ENCODE peak calls at places on chromosomes 1 and 21, in four cellular contexts. One of them, this sample, is unnamed.

GRCh38 chr1:83970802-83971201 is 28.1 kb downstream of the TTLL7 start:
- DNase-seq in esophagus squamous epithelium: no peak
- DNase-seq in left ventricle myocardium inferior: no peak
- DNase-seq in tibial nerve: no peak
- DNase-seq in this sample: no peak

GRCh38 chr1:202049129-202049528 is 38.7 kb downstream of the ELF3 start:
- DNase-seq in esophagus squamous epithelium: no peak
- DNase-seq in tibial nerve: no peak
- DNase-seq in left ventricle myocardium inferior: no peak
- DNase-seq in this sample: no peak

GRCh38 chr1:238401138-238401537 is 510.4 kb upstream of the ZP4 start:
- DNase-seq in left ventricle myocardium inferior: no peak
- DNase-seq in tibial nerve: no peak
- DNase-seq in esophagus squamous epithelium: no peak
- DNase-seq in this sample: no peak

GRCh38 chr1:215539803-215540575 is 27.1 kb upstream of the KCTD3 start:
- DNase-seq in esophagus squamous epithelium: no peak
- DNase-seq in left ventricle myocardium inferior: no peak
- DNase-seq in tibial nerve: peak; percentile 10
- DNase-seq in this sample: no peak

GRCh38 chr1:228321478-228321877 is 85.2 kb downstream of the TRIM11 start:
- DNase-seq in tibial nerve: no peak
- DNase-seq in esophagus squamous epithelium: no peak
- DNase-seq in left ventricle myocardium inferior: no peak
- DNase-seq in this sample: peak; percentile 36

GRCh38 chr1:24888061-24888970 is 41.8 kb downstream of the RUNX3 start:
- DNase-seq in left ventricle myocardium inferior: no peak
- DNase-seq in tibial nerve: no peak
- DNase-seq in esophagus squamous epithelium: no peak
- DNase-seq in this sample: peak; percentile 40

GRCh38 chr1:231013391-231014015 is 26.6 kb downstream of the FAM89A start:
- DNase-seq in esophagus squamous epithelium: no peak
- DNase-seq in tibial nerve: no peak
- DNase-seq in left ventricle myocardium inferior: no peak
- DNase-seq in this sample: no peak

GRCh38 chr1:172320723-172321122 is 99.8 kb upstream of the C1orf105 start:
- DNase-seq in left ventricle myocardium inferior: no peak
- DNase-seq in tibial nerve: no peak
- DNase-seq in esophagus squamous epithelium: no peak
- DNase-seq in this sample: no peak

GRCh38 chr21:16908087-16908486 is 604.8 kb upstream of the CXADR start:
- DNase-seq in esophagus squamous epithelium: no peak
- DNase-seq in left ventricle myocardium inferior: no peak
- DNase-seq in tibial nerve: peak; percentile 36
- DNase-seq in this sample: no peak

GRCh38 chr1:233328661-233329498 is 1.4 kb downstream of the MAP3K21 start:
- DNase-seq in tibial nerve: no peak
- DNase-seq in esophagus squamous epithelium: no peak
- DNase-seq in left ventricle myocardium inferior: no peak
- DNase-seq in this sample: no peak

GRCh38 chr1:205360166-205360565 is 3.4 kb upstream of the KLHDC8A start:
- DNase-seq in tibial nerve: no peak
- DNase-seq in esophagus squamous epithelium: no peak
- DNase-seq in left ventricle myocardium inferior: no peak
- DNase-seq in this sample: no peak

GRCh38 chr1:153968000-153968363 is 280 bp downstream of the CREB3L4 start:
- DNase-seq in tibial nerve: no peak
- DNase-seq in esophagus squamous epithelium: no peak
- DNase-seq in left ventricle myocardium inferior: no peak
- DNase-seq in this sample: no peak

GRCh38 chr1:200749090-200749489 is 10.4 kb downstream of the CAMSAP2 start:
- DNase-seq in esophagus squamous epithelium: no peak
- DNase-seq in left ventricle myocardium inferior: no peak
- DNase-seq in tibial nerve: no peak
- DNase-seq in this sample: no peak

GRCh38 chr1:188668083-188668482 is 1809.6 kb downstream of the BRINP3 start:
- DNase-seq in tibial nerve: no peak
- DNase-seq in left ventricle myocardium inferior: no peak
- DNase-seq in esophagus squamous epithelium: no peak
- DNase-seq in this sample: no peak

GRCh38 chr1:83761084-83761760 is 237.7 kb downstream of the TTLL7 start:
- DNase-seq in left ventricle myocardium inferior: no peak
- DNase-seq in esophagus squamous epithelium: no peak
- DNase-seq in tibial nerve: no peak
- DNase-seq in this sample: no peak

GRCh38 chr1:68363346-68363745 is 86.4 kb downstream of the RPE65 start:
- DNase-seq in esophagus squamous epithelium: no peak
- DNase-seq in tibial nerve: no peak
- DNase-seq in left ventricle myocardium inferior: no peak
- DNase-seq in this sample: no peak

GRCh38 chr21:38439336-38439900 is 58.9 kb downstream of the ERG start:
- DNase-seq in left ventricle myocardium inferior: no peak
- DNase-seq in esophagus squamous epithelium: no peak
- DNase-seq in tibial nerve: no peak
- DNase-seq in this sample: no peak

GRCh38 chr1:9651565-9652378 is at the start of gene PIK3CD:
- DNase-seq in esophagus squamous epithelium: no peak
- DNase-seq in tibial nerve: no peak
- DNase-seq in left ventricle myocardium inferior: peak; percentile 27
- DNase-seq in this sample: no peak

GRCh38 chr1:226973898-226974543 is 33.9 kb downstream of the COQ8A start:
- DNase-seq in left ventricle myocardium inferior: peak; percentile 52
- DNase-seq in esophagus squamous epithelium: no peak
- DNase-seq in tibial nerve: peak; percentile 47
- DNase-seq in this sample: peak; percentile 87

GRCh38 chr1:39852214-39852791 is 31.0 kb downstream of the TRIT1 start:
- DNase-seq in esophagus squamous epithelium: no peak
- DNase-seq in left ventricle myocardium inferior: no peak
- DNase-seq in tibial nerve: no peak
- DNase-seq in this sample: no peak

GRCh38 chr1:28887835-28888682 is 26.3 kb upstream of the EPB41 start:
- DNase-seq in esophagus squamous epithelium: no peak
- DNase-seq in left ventricle myocardium inferior: peak; percentile 54
- DNase-seq in tibial nerve: no peak
- DNase-seq in this sample: no peak

GRCh38 chr1:210201671-210202070 is 30.9 kb upstream of the SERTAD4 start:
- DNase-seq in tibial nerve: no peak
- DNase-seq in esophagus squamous epithelium: no peak
- DNase-seq in left ventricle myocardium inferior: no peak
- DNase-seq in this sample: no peak

GRCh38 chr21:27570306-27570868 is 603.5 kb upstream of the ADAMTS5 start:
- DNase-seq in tibial nerve: peak; percentile 69
- DNase-seq in esophagus squamous epithelium: no peak
- DNase-seq in left ventricle myocardium inferior: peak; percentile 65
- DNase-seq in this sample: peak; percentile 76

GRCh38 chr1:150083907-150084306 is 16.3 kb downstream of the VPS45 start:
- DNase-seq in tibial nerve: no peak
- DNase-seq in esophagus squamous epithelium: no peak
- DNase-seq in left ventricle myocardium inferior: no peak
- DNase-seq in this sample: no peak

GRCh38 chr1:92484472-92485373 is 2.0 kb downstream of the GFI1 start:
- DNase-seq in tibial nerve: no peak
- DNase-seq in left ventricle myocardium inferior: no peak
- DNase-seq in esophagus squamous epithelium: no peak
- DNase-seq in this sample: no peak
- TF ChIP-seq CTCF in tibial nerve: no peak
- TF ChIP-seq CTCF in left ventricle myocardium inferior: no peak
- TF ChIP-seq CTCF in esophagus squamous epithelium: no peak
- TF ChIP-seq CTCF in this sample: no peak

DNA sequence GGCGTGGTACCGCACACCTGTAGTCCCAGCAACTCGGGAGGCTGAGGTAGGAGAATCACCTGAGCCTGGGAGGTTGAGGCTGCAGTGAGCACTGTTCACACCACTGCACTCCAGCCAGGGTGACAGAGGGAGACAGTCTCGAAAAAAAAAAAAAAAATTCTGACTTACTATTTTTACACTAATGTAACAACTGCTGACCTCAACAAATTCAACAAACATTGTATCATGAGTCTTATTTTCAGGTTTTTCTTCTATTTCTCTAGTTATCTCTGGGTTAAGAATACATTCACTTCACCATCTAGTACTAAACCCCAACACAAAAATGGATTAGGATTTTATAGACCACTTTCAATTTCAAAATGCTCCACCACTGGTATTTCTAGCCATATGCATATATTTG is 72.9 kb downstream of the UBR4 start:
- DNase-seq in tibial nerve: no peak
- DNase-seq in esophagus squamous epithelium: no peak
- DNase-seq in left ventricle myocardium inferior: no peak
- DNase-seq in this sample: no peak
- H3K27ac ChIP-seq in tibial nerve: no peak overlapping the region
- H3K27ac ChIP-seq in esophagus squamous epithelium: no peak overlapping the region
- H3K27ac ChIP-seq in left ventricle myocardium inferior: no peak overlapping the region
- H3K27ac ChIP-seq in this sample: no peak overlapping the region

GRCh38 chr1:34591751-34592629 is 162.9 kb upstream of the GJB5 start:
- DNase-seq in tibial nerve: no peak
- DNase-seq in esophagus squamous epithelium: no peak
- DNase-seq in left ventricle myocardium inferior: no peak
- DNase-seq in this sample: no peak
- TF ChIP-seq CTCF in tibial nerve: no peak
- TF ChIP-seq CTCF in esophagus squamous epithelium: no peak
- TF ChIP-seq CTCF in left ventricle myocardium inferior: no peak
- TF ChIP-seq CTCF in this sample: no peak

GRCh38 chr1:17207540-17207939 is 2.6 kb downstream of the PADI1 start:
- DNase-seq in tibial nerve: no peak
- DNase-seq in esophagus squamous epithelium: no peak
- DNase-seq in left ventricle myocardium inferior: no peak
- DNase-seq in this sample: no peak

GRCh38 chr1:17206196-17206595 is 1.3 kb downstream of the PADI1 start:
- DNase-seq in esophagus squamous epithelium: no peak
- DNase-seq in left ventricle myocardium inferior: no peak
- DNase-seq in tibial nerve: no peak
- DNase-seq in this sample: no peak

GRCh38 chr1:17207966-17208418 is 3.1 kb downstream of the PADI1 start:
- DNase-seq in left ventricle myocardium inferior: no peak
- DNase-seq in tibial nerve: no peak
- DNase-seq in esophagus squamous epithelium: no peak
- DNase-seq in this sample: no peak

GRCh38 chr1:17205652-17206051 is 724 bp downstream of the PADI1 start:
- DNase-seq in esophagus squamous epithelium: no peak
- DNase-seq in tibial nerve: no peak
- DNase-seq in left ventricle myocardium inferior: no peak
- DNase-seq in this sample: no peak

GRCh38 chr1:17207046-17207445 is 2.1 kb downstream of the PADI1 start:
- DNase-seq in tibial nerve: peak; percentile 66
- DNase-seq in esophagus squamous epithelium: no peak
- DNase-seq in left ventricle myocardium inferior: peak; percentile 36
- DNase-seq in this sample: no peak
- H3K27ac ChIP-seq in tibial nerve: no peak overlapping the region
- H3K27ac ChIP-seq in esophagus squamous epithelium: peak overlapping the region; percentile 92
- H3K27ac ChIP-seq in left ventricle myocardium inferior: no peak overlapping the region
- H3K27ac ChIP-seq in this sample: no peak overlapping the region

GRCh38 chr1:44354840-44355581 is at the start of gene ERI3:
- DNase-seq in left ventricle myocardium inferior: peak; percentile 97
- DNase-seq in esophagus squamous epithelium: peak; percentile 95
- DNase-seq in tibial nerve: peak; percentile 97
- DNase-seq in this sample: peak; percentile 99
- TF ChIP-seq CTCF in left ventricle myocardium inferior: no peak
- TF ChIP-seq CTCF in esophagus squamous epithelium: peak; percentile 3
- TF ChIP-seq CTCF in tibial nerve: no peak
- TF ChIP-seq CTCF in this sample: no peak

DNA sequence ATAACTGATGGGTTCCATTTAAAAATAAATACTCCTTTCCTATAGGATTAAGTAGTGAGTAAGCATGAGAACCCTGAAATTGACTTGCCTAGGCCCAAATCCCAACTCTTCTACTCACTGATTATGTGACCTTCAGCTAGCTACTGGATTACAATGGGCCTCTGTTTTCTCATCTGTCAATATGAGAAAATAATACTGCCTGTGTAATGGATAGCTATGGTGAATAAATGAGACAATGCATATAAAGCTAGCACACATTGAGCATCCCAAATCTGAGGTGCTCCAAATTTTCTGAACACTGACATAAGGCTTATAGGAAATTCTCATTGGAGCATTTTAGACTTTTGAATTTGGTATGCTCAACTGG is 5.3 kb upstream of the LRRC8C start:
- DNase-seq in left ventricle myocardium inferior: no peak
- DNase-seq in esophagus squamous epithelium: no peak
- DNase-seq in tibial nerve: no peak
- DNase-seq in this sample: no peak
- H3K27ac ChIP-seq in left ventricle myocardium inferior: no peak overlapping the region
- H3K27ac ChIP-seq in esophagus squamous epithelium: no peak overlapping the region
- H3K27ac ChIP-seq in tibial nerve: peak overlapping the region; percentile 51
- H3K27ac ChIP-seq in this sample: no peak overlapping the region

DNA sequence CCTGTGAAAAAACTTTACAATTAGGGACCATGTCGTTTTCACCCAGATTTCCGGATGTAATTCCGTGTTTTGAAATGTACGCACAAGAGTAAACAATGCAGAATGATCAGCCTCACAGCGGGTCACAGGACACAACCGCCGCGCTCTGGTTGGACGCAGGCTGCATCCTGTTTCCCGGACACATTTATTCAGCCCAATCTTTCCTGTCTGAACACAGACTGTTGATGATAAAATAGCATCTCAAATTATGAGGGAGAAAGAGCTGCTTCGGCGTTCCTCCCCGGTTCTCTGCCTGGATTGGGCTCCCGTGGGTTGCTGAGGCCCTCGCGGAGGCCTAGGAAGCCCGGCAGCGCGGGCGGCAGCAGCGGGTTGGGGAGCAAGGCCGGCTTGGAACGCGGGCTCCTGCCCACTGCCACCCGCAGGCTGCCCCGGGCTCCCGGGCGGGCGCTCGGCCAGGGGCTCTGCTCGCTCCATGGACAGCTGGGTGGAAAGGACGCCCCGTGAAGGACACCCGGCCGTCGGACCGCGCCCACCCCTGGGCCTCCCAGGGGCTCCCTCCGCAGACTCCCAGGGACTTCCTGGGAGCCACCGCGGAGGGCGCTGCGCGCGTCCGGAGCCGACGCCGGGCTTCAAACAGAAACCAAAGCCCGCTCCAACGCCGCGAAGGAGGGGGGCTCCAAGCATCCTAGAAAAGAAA is 122.4 kb downstream of the ESRRG start:
- DNase-seq in tibial nerve: peak; percentile 59
- DNase-seq in left ventricle myocardium inferior: peak; percentile 73
- DNase-seq in esophagus squamous epithelium: peak; percentile 1
- DNase-seq in this sample: peak; percentile 82
- TF ChIP-seq CTCF in tibial nerve: peak; percentile 31
- TF ChIP-seq CTCF in left ventricle myocardium inferior: peak; percentile 63
- TF ChIP-seq CTCF in esophagus squamous epithelium: peak; percentile 26
- TF ChIP-seq CTCF in this sample: peak; percentile 24

GRCh38 chr1:212971312-212971711 is 21.0 kb downstream of the VASH2 start:
- DNase-seq in tibial nerve: no peak
- DNase-seq in esophagus squamous epithelium: no peak
- DNase-seq in left ventricle myocardium inferior: no peak
- DNase-seq in this sample: peak; percentile 8
- H3K27ac ChIP-seq in tibial nerve: no peak overlapping the region
- H3K27ac ChIP-seq in esophagus squamous epithelium: no peak overlapping the region
- H3K27ac ChIP-seq in left ventricle myocardium inferior: no peak overlapping the region
- H3K27ac ChIP-seq in this sample: no peak overlapping the region